ENCODE peak calls at places on chromosome 12, in six cellular contexts. J, M, H, R, V and O are unnamed samples.

GRCh38 chr12:104715562-104716182 is 242.4 kb downstream of the SLC41A2 start:
- DNase-seq in M (no peak), V (no peak), J (no peak), R (no peak), H (no peak), O (no peak)

GRCh38 chr12:121711925-121712461 is 559 bp upstream of the TMEM120B start:
- DNase-seq in J (no peak), R (peak), V (no peak), H (peak), M (peak), O (no peak)

GRCh38 chr12:58966939-58967338 is 46.6 kb upstream of the LRIG3 start:
- DNase-seq in V (no peak), J (no peak), M (peak), R (peak), H (no peak), O (peak)

GRCh38 chr12:108685469-108686247 is 45.7 kb downstream of the CORO1C start:
- DNase-seq in J (no peak), M (no peak), V (no peak), R (peak), H (no peak), O (no peak)

GRCh38 chr12:100114574-100114973 is 28.1 kb downstream of the BLTP3B start:
- DNase-seq in V (no peak), R (peak), J (no peak), H (no peak), M (peak), O (no peak)

GRCh38 chr12:82963961-82964360 is 277.3 kb downstream of the TMTC2 start:
- DNase-seq in H (no peak), R (peak), M (no peak), V (no peak), J (no peak), O (no peak)

GRCh38 chr12:3271639-3272038 is 194.5 kb downstream of the TSPAN9 start:
- DNase-seq in H (no peak), M (no peak), V (no peak), J (no peak), R (no peak), O (no peak)

GRCh38 chr12:94973202-94973601 is 30.3 kb downstream of the NDUFA12 start:
- DNase-seq in V (no peak), M (peak), R (no peak), J (no peak), H (no peak), O (no peak)

GRCh38 chr12:47849261-47849660 is 29.6 kb upstream of the HDAC7 start:
- DNase-seq in M (no peak), J (no peak), V (no peak), H (no peak), R (no peak), O (no peak)

GRCh38 chr12:130742112-130742511 is 26.0 kb upstream of the RIMBP2 start:
- DNase-seq in J (no peak), R (no peak), H (no peak), V (no peak), M (no peak), O (no peak)

GRCh38 chr12:57583008-57583831 is 7.8 kb upstream of the PIP4K2C start:
- DNase-seq in V (peak), R (peak), M (peak), J (peak), H (peak), O (peak)

GRCh38 chr12:68743416-68743815 is 2.6 kb upstream of the SLC35E3 start:
- DNase-seq in H (no peak), V (no peak), J (no peak), M (no peak), R (no peak), O (peak)

GRCh38 chr12:53255993-53256392 is 12.1 kb upstream of the ESPL1 start:
- DNase-seq in M (no peak), V (no peak), R (no peak), J (no peak), H (no peak), O (no peak)

GRCh38 chr12:9049520-9050133 is 60.3 kb downstream of the KLRG1 start:
- DNase-seq in H (no peak), J (no peak), R (peak), M (peak), V (no peak), O (peak)

GRCh38 chr12:68639396-68639767 is 28.7 kb downstream of the RAP1B start:
- DNase-seq in H (no peak), J (no peak), R (no peak), M (no peak), V (no peak), O (no peak)

GRCh38 chr12:292186-292585 is 29.6 kb upstream of the SLC6A13 start:
- DNase-seq in R (no peak), H (no peak), V (no peak), J (no peak), M (no peak), O (peak)

GRCh38 chr12:64806593-64806992 is 17.9 kb upstream of the TBC1D30 start:
- DNase-seq in H (no peak), J (no peak), V (no peak), M (peak), R (peak), O (peak)

GRCh38 chr12:4833053-4833452 is 76.7 kb upstream of the KCNA1 start:
- DNase-seq in M (no peak), R (no peak), H (no peak), J (no peak), V (no peak), O (no peak)

GRCh38 chr12:1974812-1975211 is 29.4 kb downstream of the DCP1B start:
- DNase-seq in M (no peak), H (no peak), R (no peak), V (no peak), J (no peak), O (no peak)

GRCh38 chr12:49336645-49337584 is at the start of gene C1QL4:
- DNase-seq in R (peak), V (peak), J (peak), M (peak), H (peak), O (peak)

GRCh38 chr12:25828188-25828587 is 130.3 kb upstream of the RASSF8 start:
- DNase-seq in V (peak), J (no peak), R (no peak), H (no peak), M (peak), O (no peak)

GRCh38 chr12:106113042-106113441 is 25.7 kb downstream of the NUAK1 start:
- DNase-seq in H (no peak), J (no peak), M (no peak), V (no peak), R (peak), O (peak)

GRCh38 chr12:130830246-130830551 is 8.9 kb downstream of the STX2 start:
- DNase-seq in R (no peak), V (no peak), H (no peak), J (no peak), M (no peak), O (no peak)

GRCh38 chr12:50685641-50686040 is 78.3 kb upstream of the ATF1 start:
- DNase-seq in R (no peak), M (peak), V (no peak), H (no peak), J (no peak), O (no peak)

GRCh38 chr12:54358945-54359761 is 5.1 kb downstream of the GPR84 start:
- DNase-seq in M (peak), J (peak), V (peak), R (peak), H (peak), O (peak)